ENCODE peak calls at places on chromosomes 11 and 22, in seven cellular contexts. H is psoas muscle; C is heart right ventricle; P is astrocyte of the spinal cord; E is CD4-positive, alpha-beta T cell; N is fibroblast of mammary gland; S is MM.1S. O is an unnamed sample.

GRCh38 chr11:16630651-16631050 is 107.8 kb upstream of the C11orf58 start:
- DNase-seq in H (no peak), C (no peak), P (no peak), E (no peak), N (no peak), S (no peak), O (no peak)

GRCh38 chr11:1305063-1305495 is 4.4 kb downstream of the TOLLIP start:
- DNase-seq in H (no peak), C (no peak), P (no peak), E (peak), N (no peak), S (no peak), O (no peak)

GRCh38 chr22:33772793-33773192 is 147.5 kb downstream of the LARGE1 start:
- DNase-seq in H (no peak), C (no peak), P (no peak), E (no peak), N (no peak), S (no peak), O (no peak)

GRCh38 chr11:8079111-8079675 is 1.8 kb upstream of the TUB start:
- DNase-seq in H (no peak), C (no peak), P (no peak), E (no peak), N (no peak), S (no peak), O (no peak)

GRCh38 chr11:27433742-27434141 is 38.8 kb downstream of the LGR4 start:
- DNase-seq in H (no peak), C (no peak), P (no peak), E (no peak), N (no peak), S (no peak), O (no peak)

GRCh38 chr11:67310246-67311050 is 7.1 kb downstream of the SSH3 start:
- DNase-seq in H (no peak), C (no peak), P (no peak), E (no peak), N (no peak), S (no peak), O (no peak)

GRCh38 chr22:20267441-20268288 is 453 bp downstream of the RTN4R start:
- DNase-seq in H (no peak), C (no peak), P (no peak), E (no peak), N (no peak), S (no peak), O (no peak)

GRCh38 chr22:50201191-50202129 is 649 bp downstream of the SELENOO start:
- DNase-seq in H (no peak), C (no peak), P (no peak), E (no peak), N (no peak), S (no peak), O (no peak)

GRCh38 chr11:34984514-34984913 is 68.1 kb downstream of the PDHX start:
- DNase-seq in H (no peak), C (no peak), P (no peak), E (no peak), N (no peak), S (no peak), O (no peak)

GRCh38 chr22:25853501-25853900 is 111.5 kb downstream of the MYO18B start:
- DNase-seq in H (no peak), C (no peak), P (no peak), E (no peak), N (no peak), S (no peak), O (peak)

GRCh38 chr11:14974723-14975587 is 2.8 kb upstream of the CALCA start:
- DNase-seq in H (peak), C (no peak), P (peak), E (peak), N (peak), S (peak), O (peak)

GRCh38 chr11:131766637-131767036 is 396.2 kb downstream of the NTM start:
- DNase-seq in H (no peak), C (no peak), P (no peak), E (no peak), N (no peak), S (no peak), O (no peak)

GRCh38 chr11:91231226-91231625 is 993.4 kb upstream of the FAT3 start:
- DNase-seq in H (no peak), C (peak), P (no peak), E (no peak), N (no peak), S (no peak), O (no peak)

GRCh38 chr11:69088676-69089146 is 40.0 kb downstream of the TPCN2 start:
- DNase-seq in H (peak), C (peak), P (peak), E (peak), N (peak), S (peak), O (peak)

GRCh38 chr11:122601131-122602125 is 54.1 kb upstream of the UBASH3B start:
- DNase-seq in H (no peak), C (no peak), P (peak), E (no peak), N (peak), S (no peak), O (no peak)

GRCh38 chr22:49701380-49702067 is 126.1 kb downstream of the BRD1 start:
- DNase-seq in H (no peak), C (no peak), P (no peak), E (no peak), N (no peak), S (no peak), O (no peak)

GRCh38 chr11:3939651-3940190 is 84.3 kb downstream of the STIM1 start:
- DNase-seq in H (no peak), C (no peak), P (peak), E (no peak), N (peak), S (no peak), O (no peak)

GRCh38 chr22:38074181-38075104 is 9.5 kb downstream of the SLC16A8 start:
- DNase-seq in H (peak), C (no peak), P (peak), E (no peak), N (no peak), S (no peak), O (no peak)
- TF ChIP-seq CTCF in H (no peak), C (peak), P (peak), E (no peak), N (peak), S (no peak), O (no peak)

GRCh38 chr22:46131151-46131587 is 19.2 kb upstream of the PPARA start:
- DNase-seq in H (peak), C (no peak), P (no peak), E (no peak), N (no peak), S (no peak), O (no peak)
- TF ChIP-seq CTCF in H (no peak), C (peak), P (peak), E (no peak), N (peak), S (peak), O (peak)

DNA sequence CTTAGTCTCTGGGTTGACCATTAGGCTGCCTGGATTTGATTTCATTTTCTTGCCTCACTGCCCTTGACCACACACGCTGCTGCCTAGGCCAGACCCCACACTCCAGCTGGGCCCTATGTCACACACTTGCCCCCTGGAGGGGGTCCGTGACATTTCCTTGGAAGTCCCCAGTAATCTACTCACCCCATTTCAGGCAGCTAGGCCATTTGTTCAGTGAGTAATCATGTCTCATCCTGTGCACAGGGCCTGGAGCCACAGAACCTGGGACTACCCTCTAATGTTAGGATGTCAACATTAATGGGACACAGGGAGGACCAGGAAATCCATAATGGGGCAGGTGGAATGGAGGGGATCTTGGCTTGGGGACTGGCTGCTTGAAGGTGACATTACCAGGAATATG is 81.8 kb upstream of the SPON1 start:
- DNase-seq in H (no peak), C (no peak), P (no peak), E (no peak), N (no peak), S (no peak), O (no peak)
- TF ChIP-seq CTCF in H (no peak), C (no peak), P (no peak), E (no peak), N (no peak), S (no peak), O (no peak)

GRCh38 chr11:120659076-120659475 is 147.5 kb downstream of the GRIK4 start:
- DNase-seq in H (no peak), C (no peak), P (no peak), E (no peak), N (no peak), S (no peak), O (no peak)

GRCh38 chr11:120658071-120658423 is 146.5 kb downstream of the GRIK4 start:
- DNase-seq in H (no peak), C (no peak), P (no peak), E (no peak), N (no peak), S (peak), O (peak)

GRCh38 chr11:120657306-120658070 is 145.9 kb downstream of the GRIK4 start:
- DNase-seq in H (no peak), C (no peak), P (no peak), E (no peak), N (no peak), S (peak), O (peak)

GRCh38 chr11:120652705-120653335 is 141.3 kb downstream of the GRIK4 start:
- DNase-seq in H (no peak), C (no peak), P (no peak), E (no peak), N (peak), S (no peak), O (no peak)

DNA sequence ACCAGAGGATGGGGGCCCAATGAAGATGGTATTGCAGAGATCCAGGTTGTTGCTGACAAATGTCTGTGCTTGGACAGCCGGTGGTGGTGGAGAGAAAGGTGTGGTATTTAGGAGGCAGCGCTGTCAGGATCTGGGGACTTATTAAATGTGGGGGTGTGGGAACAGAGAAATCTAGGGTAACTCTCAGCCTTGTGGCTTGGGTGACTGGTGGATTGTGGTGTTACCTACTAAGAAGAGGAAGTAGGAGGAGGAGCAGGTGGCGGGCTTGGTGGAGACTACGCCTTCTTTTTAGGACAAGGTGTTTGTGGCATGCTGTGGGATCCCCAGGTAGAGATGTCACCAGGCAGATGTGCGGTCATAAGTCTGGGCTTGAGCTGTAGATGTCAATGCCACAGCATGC is 144.0 kb downstream of the GRIK4 start:
- DNase-seq in H (no peak), C (no peak), P (no peak), E (no peak), N (no peak), S (no peak), O (no peak)
- TF ChIP-seq CTCF in H (no peak), C (no peak), P (no peak), E (no peak), N (no peak), S (no peak), O (no peak)

GRCh38 chr22:36405671-36406070 is 17.9 kb upstream of the MYH9 start:
- DNase-seq in H (peak), C (no peak), P (no peak), E (peak), N (no peak), S (peak), O (no peak)
- TF ChIP-seq CTCF in H (no peak), C (no peak), P (no peak), E (peak), N (no peak), S (peak), O (no peak)

GRCh38 chr11:58618215-58618614 is 4.2 kb upstream of the CNTF start:
- DNase-seq in H (no peak), C (no peak), P (no peak), E (no peak), N (no peak), S (no peak), O (no peak)
- TF ChIP-seq CTCF in H (no peak), C (peak), P (no peak), E (no peak), N (peak), S (peak), O (peak)

GRCh38 chr11:46305295-46305694 is 27.8 kb downstream of the CREB3L1 start:
- DNase-seq in H (no peak), C (no peak), P (no peak), E (no peak), N (no peak), S (no peak), O (no peak)
- TF ChIP-seq CTCF in H (no peak), C (no peak), P (peak), E (no peak), N (no peak), S (no peak), O (no peak)